ENCODE peak calls at places on chromosomes 2 and 18, in five cellular contexts. U is effector memory CD4-positive, alpha-beta T cell; F is A673; B is small intestine; O is psoas muscle. R is an unnamed sample. For H3K4me1, the result is how much of the 10 kb centered on the place peaks cover.

GRCh38 chr18:1062592-1062991 is 157.9 kb downstream of the ADCYAP1 start:
- DNase-seq in O (no peak), F (no peak), U (no peak), B (no peak), R (no peak)

GRCh38 chr2:234593636-234594035 is 96.8 kb upstream of the ARL4C start:
- DNase-seq in F (no peak), O (no peak), U (no peak), B (no peak), R (no peak)

GRCh38 chr2:30359644-30360167 is 87.3 kb upstream of the LCLAT1 start:
- DNase-seq in F (no peak), B (peak), O (peak), U (no peak), R (peak)

GRCh38 chr2:196274387-196274809 is 103.0 kb upstream of the STK17B start:
- DNase-seq in F (peak), O (no peak), U (no peak), B (peak), R (peak)

GRCh38 chr2:2646312-2647051 is 315.4 kb upstream of the MYT1L start:
- DNase-seq in B (peak), O (no peak), U (no peak), F (no peak), R (no peak)

GRCh38 chr2:138504546-138505239 is 3.1 kb downstream of the SPOPL start:
- DNase-seq in O (no peak), U (no peak), F (no peak), B (peak), R (no peak)

GRCh38 chr2:219998099-219998498 is 370.7 kb downstream of the SLC4A3 start:
- DNase-seq in U (no peak), B (no peak), F (peak), O (no peak), R (no peak)

GRCh38 chr2:42949125-42949524 is 156.7 kb upstream of the HAAO start:
- DNase-seq in B (no peak), F (no peak), O (peak), U (no peak), R (peak)

GRCh38 chr18:10398571-10398970 is 55.9 kb upstream of the APCDD1 start:
- DNase-seq in F (peak), O (no peak), U (no peak), B (no peak), R (no peak)

GRCh38 chr2:25043241-25043867 is 1.5 kb downstream of the EFR3B start:
- DNase-seq in B (no peak), U (peak), O (no peak), F (peak), R (no peak)

GRCh38 chr2:159454185-159454584 is 162.2 kb downstream of the BAZ2B start:
- DNase-seq in O (no peak), B (no peak), U (no peak), F (no peak), R (no peak)

GRCh38 chr2:62347563-62348270 is 151.8 kb downstream of the B3GNT2 start:
- DNase-seq in B (no peak), F (no peak), O (no peak), U (no peak), R (no peak)

GRCh38 chr2:145352499-145352898 is 832.6 kb upstream of the ZEB2 start:
- DNase-seq in B (no peak), F (peak), O (no peak), U (no peak), R (no peak)

GRCh38 chr2:162182395-162182794 is 30.3 kb upstream of the GCG start:
- DNase-seq in F (peak), B (no peak), U (no peak), O (no peak), R (no peak)

GRCh38 chr2:238924496-238925195 is 76.8 kb downstream of the TWIST2 start:
- DNase-seq in U (no peak), B (no peak), O (no peak), F (no peak), R (no peak)

GRCh38 chr18:48230459-48231113 is 178.6 kb downstream of the ZBTB7C start:
- DNase-seq in U (no peak), B (peak), F (peak), O (peak), R (no peak)

GRCh38 chr2:120704696-120705095 is 31.0 kb upstream of the GLI2 start:
- DNase-seq in O (no peak), B (no peak), F (no peak), U (no peak), R (no peak)

GRCh38 chr2:160876029-160876428 is 284.2 kb upstream of the TANK start:
- DNase-seq in B (no peak), F (no peak), O (no peak), U (no peak), R (no peak)

GRCh38 chr2:157261199-157261782 is 3.8 kb downstream of the GALNT5 start:
- DNase-seq in O (no peak), U (no peak), F (no peak), B (peak), R (no peak)

GRCh38 chr2:147352294-147352693 is 492.5 kb upstream of the ACVR2A start:
- DNase-seq in B (no peak), O (no peak), U (no peak), F (no peak), R (peak)

GRCh38 chr18:57497372-57498294 is 62.5 kb downstream of the ONECUT2 start:
- DNase-seq in O (no peak), B (peak), F (no peak), U (no peak), R (no peak)

GRCh38 chr2:110858993-110859770 is 126.8 kb downstream of the ACOXL start:
- DNase-seq in O (no peak), B (peak), F (no peak), U (no peak), R (no peak)

GRCh38 chr2:95240091-95240490 is 32.8 kb downstream of the ZNF892 start:
- DNase-seq in F (no peak), B (no peak), O (no peak), U (no peak), R (no peak)

GRCh38 chr18:21134895-21135294 is 23.3 kb upstream of the ROCK1 start:
- DNase-seq in U (no peak), B (peak), F (peak), O (no peak), R (peak)

DNA sequence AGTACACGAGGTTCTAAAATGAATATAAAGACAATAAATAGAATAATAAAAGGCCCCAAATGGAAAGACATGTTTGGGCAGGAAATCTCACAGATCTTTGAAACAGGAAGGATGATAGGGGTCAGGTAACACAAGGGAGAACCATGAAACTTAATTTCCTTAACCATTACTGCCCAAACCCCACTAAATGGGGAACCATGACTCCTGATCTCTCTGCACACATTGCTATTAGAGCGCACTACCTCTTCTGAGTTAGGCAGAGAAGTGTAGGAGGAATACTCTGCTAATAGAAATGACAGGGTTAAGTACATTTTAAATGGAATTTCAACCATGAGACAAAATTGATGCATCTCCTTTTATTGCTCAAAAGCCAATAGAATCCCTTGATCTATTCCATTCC is 213.7 kb upstream of the SETBP1 start:
- DNase-seq in U (no peak), B (no peak), F (no peak), O (no peak), R (no peak)
- H3K4me1 ChIP-seq in U (under half), B (under half), F (under half), O (under half), R (under half)

GRCh38 chr18:23239885-23240608 is 104.8 kb downstream of the CABLES1 start:
- DNase-seq in B (no peak), U (no peak), O (no peak), F (no peak), R (no peak)

GRCh38 chr18:23237524-23238151 is 102.4 kb downstream of the CABLES1 start:
- DNase-seq in O (peak), B (peak), F (no peak), U (no peak), R (no peak)

GRCh38 chr18:23239350-23239692 is 104.0 kb downstream of the CABLES1 start:
- DNase-seq in F (no peak), O (no peak), U (no peak), B (no peak), R (no peak)

GRCh38 chr18:23238152-23238531 is 102.9 kb downstream of the CABLES1 start:
- DNase-seq in U (no peak), O (no peak), F (no peak), B (peak), R (no peak)

DNA sequence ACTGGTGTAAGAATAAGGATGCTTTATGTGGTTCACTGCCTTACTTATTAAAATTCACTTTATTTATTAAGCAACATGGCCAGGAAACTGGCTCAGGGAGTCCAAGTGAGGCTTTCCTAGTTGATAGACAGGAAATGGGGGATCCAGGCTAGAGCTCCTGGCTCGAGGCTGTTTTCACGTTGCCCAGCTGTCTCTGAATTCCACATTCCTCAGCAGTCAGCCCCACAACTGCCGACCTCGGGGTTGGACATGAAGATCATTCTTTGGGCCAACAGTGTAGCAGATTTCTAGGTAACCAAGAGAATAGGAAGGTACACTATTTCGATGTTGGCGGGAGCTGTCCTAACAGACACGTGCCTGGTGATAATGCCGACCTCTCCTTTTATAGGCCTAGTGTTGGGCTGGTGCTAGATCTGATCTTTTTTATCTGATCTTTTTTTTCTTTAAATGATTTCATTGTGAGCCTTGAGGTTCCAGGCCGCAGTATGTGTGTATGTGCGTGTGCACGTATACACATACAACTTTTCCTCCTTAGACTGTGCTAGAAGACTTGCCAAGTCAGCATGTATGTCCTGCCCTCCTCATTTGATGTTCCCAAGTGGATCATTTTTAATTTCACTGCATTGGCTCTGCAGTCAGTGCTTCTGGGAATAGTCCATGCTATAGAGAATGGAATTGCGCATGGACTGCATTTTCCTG is 103.5 kb downstream of the CABLES1 start:
- DNase-seq in U (no peak), O (no peak), B (no peak), F (no peak), R (no peak)
- H3K4me1 ChIP-seq in U (under half), O (under half), B (under half), F (under half), R (under half)

GRCh38 chr2:231932711-231932970 is 6.4 kb upstream of the NPPC start:
- DNase-seq in U (no peak), B (no peak), O (no peak), F (no peak), R (no peak)

GRCh38 chr2:231931481-231931915 is 5.3 kb upstream of the NPPC start:
- DNase-seq in F (no peak), B (no peak), U (no peak), O (peak), R (no peak)

GRCh38 chr2:231933916-231934401 is 7.8 kb upstream of the NPPC start:
- DNase-seq in U (no peak), B (no peak), F (no peak), O (peak), R (no peak)

GRCh38 chr2:231934441-231935206 is 8.4 kb upstream of the NPPC start:
- DNase-seq in O (no peak), U (no peak), F (no peak), B (no peak), R (no peak)

GRCh38 chr2:231932985-231933915 is 7.1 kb upstream of the NPPC start:
- DNase-seq in O (no peak), B (no peak), F (no peak), U (no peak), R (no peak)
- H3K4me1 ChIP-seq in O (under half), B (under half), F (under half), U (under half), R (under half)

GRCh38 chr18:36314754-36315153 is 17.2 kb downstream of the FHOD3 start:
- DNase-seq in F (no peak), U (no peak), O (no peak), B (no peak), R (no peak)

GRCh38 chr18:36314098-36314497 is 16.6 kb downstream of the FHOD3 start:
- DNase-seq in O (peak), U (no peak), B (no peak), F (no peak), R (no peak)

GRCh38 chr18:36311026-36311570 is 13.6 kb downstream of the FHOD3 start:
- DNase-seq in B (no peak), F (no peak), O (no peak), U (no peak), R (no peak)

GRCh38 chr18:36315736-36316135 is 18.2 kb downstream of the FHOD3 start:
- DNase-seq in O (no peak), U (no peak), F (no peak), B (no peak), R (no peak)

DNA sequence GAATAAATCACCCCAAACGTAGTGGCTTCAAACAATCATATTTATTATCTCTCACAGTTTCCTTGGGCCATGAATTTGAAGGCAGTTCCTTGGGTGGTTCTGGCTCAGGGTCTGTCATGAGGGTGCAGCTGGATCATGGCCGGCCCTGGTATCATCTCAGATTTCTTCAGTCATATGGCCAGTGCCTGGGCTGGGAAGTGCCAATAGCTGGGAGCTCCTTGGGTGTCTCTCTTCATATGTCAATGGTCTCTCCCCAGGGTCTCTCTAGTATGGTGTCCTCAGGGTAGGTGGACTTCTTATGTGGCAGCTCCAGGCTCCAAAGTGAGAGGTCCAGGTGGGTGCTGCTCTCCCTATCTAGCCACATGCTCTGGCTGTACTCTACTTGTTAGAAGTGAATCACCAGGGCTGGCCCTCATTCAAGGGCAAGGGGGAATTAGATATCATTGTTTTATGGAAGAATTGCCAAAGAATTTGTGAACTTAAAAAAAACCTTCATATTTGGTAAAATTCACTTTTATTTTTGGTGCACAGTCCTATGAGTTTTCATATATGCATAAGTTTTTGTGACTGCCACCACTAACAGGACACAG is 15.4 kb downstream of the FHOD3 start:
- DNase-seq in F (no peak), U (no peak), O (no peak), B (no peak), R (no peak)
- H3K4me1 ChIP-seq in F (under half), U (under half), O (under half), B (under half), R (under half)

GRCh38 chr2:19319064-19319463 is 39.4 kb downstream of the OSR1 start:
- DNase-seq in F (no peak), U (no peak), O (no peak), B (peak), R (no peak)

GRCh38 chr2:19312949-19313348 is 45.5 kb downstream of the OSR1 start:
- DNase-seq in O (no peak), F (peak), B (no peak), U (no peak), R (peak)

GRCh38 chr2:19313553-19313952 is 44.9 kb downstream of the OSR1 start:
- DNase-seq in B (no peak), U (no peak), O (no peak), F (no peak), R (no peak)
- H3K4me1 ChIP-seq in B (under half), U (under half), O (under half), F (under half), R (under half)

GRCh38 chr2:69141081-69141480 is 128.1 kb downstream of the ANTXR1 start:
- DNase-seq in F (peak), B (no peak), U (no peak), O (peak), R (peak)
- H3K4me1 ChIP-seq in F (under half), B (under half), U (under half), O (under half), R (under half)

GRCh38 chr18:3012920-3013810 is at the start of gene LPIN2:
- DNase-seq in U (peak), O (peak), B (peak), F (peak), R (peak)

GRCh38 chr18:3015851-3016250 is 2.9 kb upstream of the LPIN2 start:
- DNase-seq in B (no peak), U (no peak), O (no peak), F (no peak), R (no peak)

GRCh38 chr18:3014501-3015202 is 1.7 kb upstream of the LPIN2 start:
- DNase-seq in B (no peak), U (no peak), F (no peak), O (no peak), R (no peak)

GRCh38 chr18:3015203-3015590 is 2.3 kb upstream of the LPIN2 start:
- DNase-seq in B (no peak), O (no peak), U (no peak), F (peak), R (no peak)

GRCh38 chr18:3012306-3012919 is 531 bp downstream of the LPIN2 start:
- DNase-seq in O (peak), U (peak), F (peak), B (peak), R (peak)
- H3K4me1 ChIP-seq in O (under half), U (under half), F (under half), B (under half), R (under half)

DNA sequence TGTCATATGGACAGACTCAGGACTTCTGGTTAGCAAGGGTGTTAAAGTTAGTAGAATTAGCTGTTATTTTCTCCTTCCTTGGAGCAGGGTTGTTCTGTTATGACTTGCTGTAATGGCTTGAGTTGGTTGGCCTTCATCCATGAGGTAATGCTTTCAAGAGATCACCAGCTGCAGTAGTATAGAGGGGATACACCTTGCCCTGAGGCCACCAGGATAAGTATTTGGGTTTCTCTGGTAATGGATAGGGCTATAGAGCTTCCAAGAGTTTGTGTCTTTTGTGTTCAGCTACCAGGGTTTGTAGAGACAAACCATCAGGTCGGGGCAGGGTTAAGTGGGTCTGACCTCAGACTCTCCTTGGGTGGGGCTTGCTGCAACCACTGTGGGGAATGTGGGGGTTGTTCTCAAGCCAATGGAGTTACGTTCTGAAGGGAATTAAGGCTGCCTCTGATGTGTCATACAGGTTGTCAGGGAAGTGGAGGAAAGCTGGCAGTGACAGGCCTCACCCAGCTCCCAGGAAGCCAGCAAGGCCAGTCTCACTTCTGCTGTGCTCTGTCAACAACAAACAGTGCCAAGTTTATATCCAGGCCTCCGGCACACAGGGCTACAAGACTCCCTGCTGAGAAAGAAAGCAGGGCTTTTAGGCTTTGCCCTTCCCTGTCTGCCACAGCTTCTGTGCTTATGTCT is 356.6 kb downstream of the SPAG16 start:
- DNase-seq in U (no peak), F (peak), B (peak), O (no peak), R (no peak)
- H3K4me1 ChIP-seq in U (under half), F (under half), B (under half), O (under half), R (under half)

GRCh38 chr2:113918229-113918628 is 28.3 kb downstream of the ACTR3 start:
- DNase-seq in O (no peak), B (no peak), F (no peak), U (no peak), R (no peak)
- H3K4me1 ChIP-seq in O (under half), B (under half), F (under half), U (under half), R (under half)